ENCODE peak calls at places on chromosomes 16 and 17, in seven cellular contexts. U, M, G, V, O, L and H are unnamed samples.

GRCh38 chr16:28267356-28267755 is 25.0 kb upstream of the SBK1 start:
- DNase-seq in U (no peak), M (no peak), G (no peak), V (no peak), O (no peak), L (no peak), H (no peak)

GRCh38 chr17:37650419-37651003 is 7.3 kb upstream of the DDX52 start:
- DNase-seq in U (peak; percentile 62), M (no peak), G (no peak), V (no peak), O (no peak), L (peak; percentile 43), H (peak; percentile 9)

GRCh38 chr17:41655611-41656111 is 31.3 kb upstream of the KRT17 start:
- DNase-seq in U (no peak), M (no peak), G (no peak), V (no peak), O (no peak), L (peak; percentile 76), H (no peak)

GRCh38 chr17:64413505-64413904 is 22.8 kb upstream of the PECAM1 start:
- DNase-seq in U (no peak), M (no peak), G (no peak), V (no peak), O (no peak), L (no peak), H (no peak)

GRCh38 chr16:58020628-58021521 is 4.7 kb upstream of the MMP15 start:
- DNase-seq in U (peak; percentile 61), M (peak; percentile 55), G (no peak), V (no peak), O (peak; percentile 59), L (peak; percentile 77), H (no peak)

GRCh38 chr16:54921229-54921824 is 9.3 kb upstream of the IRX5 start:
- DNase-seq in U (no peak), M (no peak), G (no peak), V (no peak), O (no peak), L (no peak), H (no peak)

GRCh38 chr16:87806246-87806607 is 40.4 kb upstream of the KLHDC4 start:
- DNase-seq in U (no peak), M (peak; percentile 15), G (no peak), V (no peak), O (no peak), L (no peak), H (no peak)

GRCh38 chr17:42409467-42410351 is 13.3 kb downstream of the CAVIN1 start:
- DNase-seq in U (peak; percentile 90), M (no peak), G (peak; percentile 75), V (no peak), O (peak; percentile 67), L (no peak), H (peak; percentile 70)

GRCh38 chr16:16019488-16019887 is 70.1 kb downstream of the ABCC1 start:
- DNase-seq in U (no peak), M (no peak), G (no peak), V (no peak), O (no peak), L (no peak), H (no peak)

GRCh38 chr16:50444546-50444945 is 75.8 kb upstream of the BRD7 start:
- DNase-seq in U (no peak), M (no peak), G (no peak), V (no peak), O (no peak), L (no peak), H (no peak)

GRCh38 chr17:4179071-4179470 is 36.1 kb downstream of the CYB5D2 start:
- DNase-seq in U (no peak), M (no peak), G (no peak), V (no peak), O (no peak), L (no peak), H (no peak)

GRCh38 chr17:1967092-1967662 is 58.0 kb downstream of the RTN4RL1 start:
- DNase-seq in U (no peak), M (no peak), G (no peak), V (no peak), O (no peak), L (peak; percentile 70), H (no peak)

GRCh38 chr16:71479420-71479819 is 9.7 kb downstream of the ZNF19 start:
- DNase-seq in U (peak; percentile 19), M (no peak), G (no peak), V (no peak), O (no peak), L (peak; percentile 35), H (no peak)

DNA sequence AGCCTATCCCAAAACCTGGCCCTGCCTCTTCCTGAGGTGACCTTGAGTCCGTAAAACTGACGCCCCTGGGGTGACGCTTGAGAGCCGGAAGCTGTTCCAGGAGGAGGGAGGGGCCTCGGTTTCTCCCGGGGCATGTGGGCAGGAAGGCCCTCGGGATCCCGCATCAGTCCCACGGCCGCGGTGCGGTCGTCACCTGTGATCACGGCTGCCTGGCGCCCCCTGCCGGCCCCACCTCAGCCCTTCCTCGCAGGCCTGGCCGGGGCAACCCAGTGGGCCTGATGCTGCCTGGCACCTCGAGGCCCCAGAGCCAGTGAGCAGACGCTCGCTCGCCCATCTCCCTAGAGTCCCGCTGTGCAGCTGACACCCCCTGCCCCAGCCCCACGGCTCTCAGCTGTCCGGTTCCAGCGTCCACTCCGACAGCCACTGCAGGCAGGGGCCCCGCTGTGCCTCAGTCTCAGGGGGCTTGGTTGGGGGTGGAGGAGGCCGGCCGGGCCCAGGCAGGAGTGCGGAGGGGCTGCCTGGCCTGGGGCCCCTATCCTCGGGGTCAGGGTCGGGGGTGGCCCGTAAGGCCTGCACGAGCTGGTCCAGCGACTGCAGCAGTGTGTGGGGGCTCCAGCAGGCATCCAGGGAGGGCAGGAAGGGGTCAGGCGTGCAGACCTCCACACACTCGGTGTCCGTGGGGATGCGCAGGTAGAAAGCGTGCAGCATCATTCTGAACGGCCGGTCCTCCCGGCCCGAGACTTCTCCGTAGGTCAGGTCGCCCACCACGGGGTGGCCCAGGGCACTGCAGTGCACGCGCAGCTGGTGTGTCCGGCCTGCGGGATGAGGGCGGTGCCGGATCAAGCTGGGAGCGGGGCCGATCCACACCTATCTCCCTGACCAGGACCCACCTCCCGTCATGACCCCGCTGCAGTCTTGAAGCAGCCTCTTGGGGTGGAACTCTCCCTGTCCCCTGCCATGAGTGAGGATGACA is 2.3 kb downstream of the RPUSD1 start:
- DNase-seq in U (peak; percentile 26), M (peak; percentile 66), G (no peak), V (no peak), O (peak; percentile 66), L (peak; percentile 95), H (no peak)
- TF ChIP-seq CTCF in U (peak; percentile 74), M (peak; percentile 68), G (peak; percentile 51), V (peak; percentile 85), O (peak; percentile 80), L (peak; percentile 86), H (peak; percentile 80)

GRCh38 chr17:56125830-56126819 is 27.1 kb upstream of the ANKFN1 start:
- DNase-seq in U (peak; percentile 56), M (no peak), G (peak; percentile 30), V (no peak), O (no peak), L (no peak), H (peak; percentile 64)
- TF ChIP-seq CTCF in U (peak; percentile 62), M (no peak), G (peak; percentile 80), V (peak; percentile 64), O (peak; percentile 53), L (peak; percentile 29), H (peak; percentile 74)

GRCh38 chr17:82871056-82871775 is 31.4 kb upstream of the ZNF750 start:
- DNase-seq in U (peak; percentile 71), M (no peak), G (no peak), V (no peak), O (no peak), L (peak; percentile 38), H (no peak)
- TF ChIP-seq CTCF in U (no peak), M (no peak), G (no peak), V (no peak), O (no peak), L (no peak), H (no peak)

DNA sequence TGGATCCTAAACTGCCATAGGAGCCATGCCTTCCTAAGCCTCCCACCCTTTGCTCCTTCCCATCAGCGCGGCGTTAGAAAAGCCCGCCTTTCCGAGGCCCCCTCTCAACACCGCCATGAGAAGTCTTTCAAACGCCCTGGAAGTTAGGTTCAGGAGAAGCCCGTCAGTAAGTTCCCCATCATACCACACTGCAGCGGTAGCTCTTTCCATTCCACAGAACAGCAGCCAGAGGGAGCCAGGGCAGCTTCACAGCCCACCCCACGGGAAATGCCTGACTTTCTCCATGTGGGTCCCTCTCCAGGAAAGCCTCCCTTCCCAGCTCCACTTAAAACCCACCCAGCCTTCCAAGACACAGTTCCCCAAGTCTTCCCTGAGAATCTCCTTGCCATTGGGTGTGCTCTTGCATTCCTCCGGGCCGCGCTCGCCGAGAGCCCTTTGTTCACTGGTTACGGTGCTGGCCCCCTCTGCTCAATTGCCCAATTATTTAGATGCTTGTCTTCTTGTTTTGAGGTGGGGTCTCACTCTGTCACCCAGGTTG is 28.7 kb downstream of the KIAA0513 start:
- DNase-seq in U (peak; percentile 35), M (no peak), G (no peak), V (no peak), O (no peak), L (peak; percentile 36), H (no peak)
- TF ChIP-seq CTCF in U (peak; percentile 12), M (peak; percentile 19), G (peak; percentile 56), V (peak; percentile 41), O (peak; percentile 61), L (no peak), H (peak; percentile 41)

GRCh38 chr17:76442341-76443338 is 10.3 kb downstream of the UBE2O start:
- DNase-seq in U (peak; percentile 30), M (no peak), G (no peak), V (no peak), O (no peak), L (no peak), H (no peak)

GRCh38 chr17:76438906-76439305 is 14.0 kb downstream of the UBE2O start:
- DNase-seq in U (no peak), M (no peak), G (no peak), V (no peak), O (no peak), L (no peak), H (no peak)

GRCh38 chr17:76439314-76439928 is 13.5 kb downstream of the UBE2O start:
- DNase-seq in U (no peak), M (no peak), G (no peak), V (no peak), O (no peak), L (no peak), H (no peak)

GRCh38 chr17:76441681-76442340 is 11.1 kb downstream of the UBE2O start:
- DNase-seq in U (no peak), M (no peak), G (no peak), V (no peak), O (no peak), L (peak; percentile 46), H (no peak)

DNA sequence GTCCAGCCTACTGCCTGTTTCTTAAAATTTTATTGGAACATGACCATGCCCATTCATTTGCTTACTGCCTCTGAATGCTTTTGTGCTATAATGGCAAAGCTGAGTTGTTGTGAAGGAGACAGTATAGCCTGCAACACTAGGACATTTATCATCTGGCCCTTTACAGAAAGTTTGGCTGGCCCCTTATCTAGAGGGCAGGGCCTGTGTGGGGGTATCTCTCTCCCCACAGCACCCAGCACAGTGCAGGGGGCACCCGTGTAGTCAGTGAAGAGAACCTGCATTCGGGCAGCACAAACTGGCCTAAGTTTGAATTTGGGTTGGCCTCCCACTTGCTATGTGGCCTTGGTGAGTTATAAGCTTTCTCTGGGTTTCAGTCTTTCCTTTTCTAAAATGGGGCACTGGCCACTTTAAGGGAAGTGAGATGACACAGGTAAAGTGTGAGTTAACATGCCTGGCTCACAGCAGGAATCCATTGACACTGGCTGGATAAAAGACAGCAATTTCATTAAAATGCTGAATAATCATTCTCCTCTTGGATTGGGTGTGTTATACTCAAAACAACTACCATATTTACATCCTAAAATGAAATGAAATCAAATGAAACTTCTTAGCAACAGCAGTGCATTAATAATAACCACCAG is 12.1 kb downstream of the UBE2O start:
- DNase-seq in U (no peak), M (no peak), G (no peak), V (no peak), O (no peak), L (no peak), H (no peak)
- TF ChIP-seq CTCF in U (no peak), M (no peak), G (no peak), V (no peak), O (no peak), L (no peak), H (no peak)